ENCODE peak calls at places on chromosome 4, in seven cellular contexts. One of them, this sample, is unnamed. For H3K4me1, the result is how much of the 10 kb centered on the place peaks cover.

GRCh38 chr4:1055721-1056590 is 44.5 kb downstream of the FGFRL1 start:
- DNase-seq in GM23338: peak
- DNase-seq in body of pancreas: no peak
- DNase-seq in aorta: peak
- DNase-seq in fibroblast of lung: peak
- DNase-seq in adipocyte: no peak
- DNase-seq in small intestine: peak
- DNase-seq in this sample: no peak

GRCh38 chr4:71558248-71558647 is 219.4 kb downstream of the SLC4A4 start:
- DNase-seq in aorta: no peak
- DNase-seq in body of pancreas: no peak
- DNase-seq in GM23338: no peak
- DNase-seq in small intestine: no peak
- DNase-seq in adipocyte: no peak
- DNase-seq in fibroblast of lung: peak
- DNase-seq in this sample: no peak

GRCh38 chr4:153243464-153243863 is 39.2 kb downstream of the TRIM2 start:
- DNase-seq in adipocyte: no peak
- DNase-seq in small intestine: peak
- DNase-seq in GM23338: no peak
- DNase-seq in fibroblast of lung: no peak
- DNase-seq in body of pancreas: no peak
- DNase-seq in aorta: no peak
- DNase-seq in this sample: no peak

GRCh38 chr4:26785766-26786165 is 74.9 kb upstream of the STIM2 start:
- DNase-seq in fibroblast of lung: no peak
- DNase-seq in body of pancreas: no peak
- DNase-seq in aorta: no peak
- DNase-seq in small intestine: no peak
- DNase-seq in GM23338: no peak
- DNase-seq in adipocyte: no peak
- DNase-seq in this sample: no peak

GRCh38 chr4:76831475-76832390 is 66.2 kb downstream of the SOWAHB start:
- DNase-seq in adipocyte: no peak
- DNase-seq in small intestine: peak
- DNase-seq in aorta: no peak
- DNase-seq in fibroblast of lung: no peak
- DNase-seq in body of pancreas: no peak
- DNase-seq in GM23338: no peak
- DNase-seq in this sample: no peak

GRCh38 chr4:120163895-120164294 is 97.2 kb upstream of the MAD2L1 start:
- DNase-seq in aorta: no peak
- DNase-seq in body of pancreas: no peak
- DNase-seq in adipocyte: no peak
- DNase-seq in GM23338: no peak
- DNase-seq in fibroblast of lung: no peak
- DNase-seq in small intestine: no peak
- DNase-seq in this sample: no peak

GRCh38 chr4:136992032-136992431 is 540.3 kb downstream of the PCDH18 start:
- DNase-seq in fibroblast of lung: no peak
- DNase-seq in GM23338: peak
- DNase-seq in adipocyte: no peak
- DNase-seq in small intestine: no peak
- DNase-seq in body of pancreas: no peak
- DNase-seq in aorta: no peak
- DNase-seq in this sample: no peak

GRCh38 chr4:110335399-110335798 is 137.0 kb upstream of the ELOVL6 start:
- DNase-seq in small intestine: no peak
- DNase-seq in adipocyte: no peak
- DNase-seq in aorta: no peak
- DNase-seq in GM23338: no peak
- DNase-seq in fibroblast of lung: no peak
- DNase-seq in body of pancreas: no peak
- DNase-seq in this sample: peak

GRCh38 chr4:166019441-166019840 is 146.4 kb downstream of the TLL1 start:
- DNase-seq in fibroblast of lung: no peak
- DNase-seq in GM23338: no peak
- DNase-seq in body of pancreas: no peak
- DNase-seq in aorta: no peak
- DNase-seq in small intestine: peak
- DNase-seq in adipocyte: no peak
- DNase-seq in this sample: no peak

GRCh38 chr4:6986781-6987565 is 56.2 kb upstream of the TADA2B start:
- DNase-seq in small intestine: peak
- DNase-seq in body of pancreas: peak
- DNase-seq in GM23338: peak
- DNase-seq in aorta: peak
- DNase-seq in fibroblast of lung: peak
- DNase-seq in adipocyte: peak
- DNase-seq in this sample: peak
- H3K4me1 ChIP-seq in small intestine: under half
- H3K4me1 ChIP-seq in body of pancreas: half or more
- H3K4me1 ChIP-seq in GM23338: under half
- H3K4me1 ChIP-seq in aorta: under half
- H3K4me1 ChIP-seq in fibroblast of lung: under half
- H3K4me1 ChIP-seq in adipocyte: under half
- H3K4me1 ChIP-seq in this sample: under half

GRCh38 chr4:74653331-74654229 is 140.7 kb downstream of the BTC start:
- DNase-seq in aorta: no peak
- DNase-seq in GM23338: no peak
- DNase-seq in body of pancreas: no peak
- DNase-seq in small intestine: no peak
- DNase-seq in fibroblast of lung: no peak
- DNase-seq in adipocyte: no peak
- DNase-seq in this sample: peak
- H3K4me1 ChIP-seq in aorta: under half
- H3K4me1 ChIP-seq in GM23338: under half
- H3K4me1 ChIP-seq in body of pancreas: under half
- H3K4me1 ChIP-seq in small intestine: under half
- H3K4me1 ChIP-seq in fibroblast of lung: under half
- H3K4me1 ChIP-seq in adipocyte: under half
- H3K4me1 ChIP-seq in this sample: under half

DNA sequence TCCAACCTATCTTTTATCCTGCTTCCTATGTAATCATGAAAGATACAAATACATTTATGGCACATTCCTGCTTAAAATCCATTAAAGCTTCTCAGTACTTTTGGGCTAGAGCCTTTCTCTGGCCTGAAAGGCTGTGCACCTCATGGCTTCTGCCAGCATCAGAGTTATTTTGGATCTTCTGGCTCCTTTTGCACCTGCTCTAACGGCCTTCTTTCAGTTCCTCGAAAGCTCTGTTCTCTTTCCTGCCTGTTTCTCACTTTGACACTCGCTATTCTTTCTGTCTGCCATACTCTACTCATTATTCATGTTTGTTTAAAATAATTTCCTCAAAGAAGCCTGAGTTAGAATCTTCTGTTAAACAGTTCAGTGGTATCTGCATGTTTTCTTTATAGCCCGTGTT is 86.0 kb downstream of the LRP2BP start:
- DNase-seq in GM23338: no peak
- DNase-seq in small intestine: no peak
- DNase-seq in fibroblast of lung: no peak
- DNase-seq in aorta: no peak
- DNase-seq in body of pancreas: no peak
- DNase-seq in adipocyte: no peak
- DNase-seq in this sample: no peak
- H3K4me1 ChIP-seq in GM23338: under half
- H3K4me1 ChIP-seq in small intestine: under half
- H3K4me1 ChIP-seq in fibroblast of lung: under half
- H3K4me1 ChIP-seq in aorta: under half
- H3K4me1 ChIP-seq in body of pancreas: under half
- H3K4me1 ChIP-seq in adipocyte: under half
- H3K4me1 ChIP-seq in this sample: under half

DNA sequence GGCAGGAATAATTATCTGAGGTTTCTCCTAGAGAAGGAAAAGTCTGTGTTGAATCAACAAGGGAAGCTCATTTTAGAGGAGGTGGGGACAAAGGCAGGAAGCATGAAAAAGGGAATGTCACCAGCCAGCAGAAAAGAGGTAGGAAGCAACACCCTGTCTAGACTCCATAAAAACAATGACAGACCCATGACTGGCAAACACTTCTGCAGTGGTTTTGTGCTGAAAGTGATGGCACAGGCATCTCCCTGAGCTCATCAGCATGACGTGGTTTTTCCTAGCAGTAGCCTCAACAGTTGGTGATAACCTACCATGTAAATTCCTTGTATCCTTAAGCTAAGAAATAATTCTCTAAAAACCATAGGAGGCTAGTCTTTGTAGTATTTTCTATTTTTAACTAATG is 110.7 kb upstream of the GALNT7 start:
- DNase-seq in small intestine: no peak
- DNase-seq in GM23338: no peak
- DNase-seq in adipocyte: no peak
- DNase-seq in body of pancreas: no peak
- DNase-seq in aorta: no peak
- DNase-seq in fibroblast of lung: peak
- DNase-seq in this sample: no peak
- H3K4me1 ChIP-seq in small intestine: under half
- H3K4me1 ChIP-seq in GM23338: under half
- H3K4me1 ChIP-seq in adipocyte: under half
- H3K4me1 ChIP-seq in body of pancreas: under half
- H3K4me1 ChIP-seq in aorta: under half
- H3K4me1 ChIP-seq in fibroblast of lung: under half
- H3K4me1 ChIP-seq in this sample: under half

GRCh38 chr4:38856046-38856445 is 571 bp downstream of the TLR6 start:
- DNase-seq in aorta: no peak
- DNase-seq in adipocyte: no peak
- DNase-seq in body of pancreas: no peak
- DNase-seq in small intestine: no peak
- DNase-seq in fibroblast of lung: no peak
- DNase-seq in GM23338: no peak
- DNase-seq in this sample: no peak

GRCh38 chr4:38856524-38857337 is at the start of gene TLR6:
- DNase-seq in fibroblast of lung: peak
- DNase-seq in body of pancreas: peak
- DNase-seq in GM23338: peak
- DNase-seq in small intestine: peak
- DNase-seq in adipocyte: peak
- DNase-seq in aorta: no peak
- DNase-seq in this sample: peak

GRCh38 chr4:38859501-38859900 is 2.9 kb upstream of the TLR6 start:
- DNase-seq in GM23338: no peak
- DNase-seq in adipocyte: no peak
- DNase-seq in aorta: no peak
- DNase-seq in fibroblast of lung: no peak
- DNase-seq in body of pancreas: no peak
- DNase-seq in small intestine: no peak
- DNase-seq in this sample: no peak

GRCh38 chr4:38857354-38858096 is 908 bp upstream of the TLR6 start:
- DNase-seq in adipocyte: peak
- DNase-seq in GM23338: no peak
- DNase-seq in body of pancreas: no peak
- DNase-seq in aorta: no peak
- DNase-seq in fibroblast of lung: peak
- DNase-seq in small intestine: peak
- DNase-seq in this sample: peak

DNA sequence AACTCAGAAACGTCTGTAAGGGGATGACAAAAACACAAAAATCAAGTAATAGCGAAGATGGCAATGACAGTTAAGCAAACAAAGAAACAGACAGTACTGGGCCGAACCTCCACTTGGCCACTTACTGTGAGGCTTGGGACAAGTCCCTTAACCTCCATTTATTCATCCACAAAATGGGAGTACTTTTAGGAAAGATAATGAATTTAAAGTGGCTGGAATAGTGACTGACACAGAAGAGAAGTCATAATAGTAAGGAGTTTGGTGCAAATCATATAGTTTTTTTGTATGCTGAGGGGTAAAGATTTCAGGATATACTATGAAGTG is 1.4 kb upstream of the TLR6 start:
- DNase-seq in GM23338: no peak
- DNase-seq in body of pancreas: no peak
- DNase-seq in aorta: no peak
- DNase-seq in fibroblast of lung: no peak
- DNase-seq in small intestine: no peak
- DNase-seq in adipocyte: no peak
- DNase-seq in this sample: no peak
- H3K4me1 ChIP-seq in GM23338: under half
- H3K4me1 ChIP-seq in body of pancreas: under half
- H3K4me1 ChIP-seq in aorta: under half
- H3K4me1 ChIP-seq in fibroblast of lung: under half
- H3K4me1 ChIP-seq in small intestine: under half
- H3K4me1 ChIP-seq in adipocyte: under half
- H3K4me1 ChIP-seq in this sample: under half

GRCh38 chr4:48047421-48047844 is 30.9 kb downstream of the NIPAL1 start:
- DNase-seq in small intestine: peak
- DNase-seq in body of pancreas: no peak
- DNase-seq in GM23338: no peak
- DNase-seq in adipocyte: no peak
- DNase-seq in fibroblast of lung: no peak
- DNase-seq in aorta: no peak
- DNase-seq in this sample: no peak
- H3K4me1 ChIP-seq in small intestine: under half
- H3K4me1 ChIP-seq in body of pancreas: under half
- H3K4me1 ChIP-seq in GM23338: under half
- H3K4me1 ChIP-seq in adipocyte: under half
- H3K4me1 ChIP-seq in fibroblast of lung: under half
- H3K4me1 ChIP-seq in aorta: under half
- H3K4me1 ChIP-seq in this sample: under half

DNA sequence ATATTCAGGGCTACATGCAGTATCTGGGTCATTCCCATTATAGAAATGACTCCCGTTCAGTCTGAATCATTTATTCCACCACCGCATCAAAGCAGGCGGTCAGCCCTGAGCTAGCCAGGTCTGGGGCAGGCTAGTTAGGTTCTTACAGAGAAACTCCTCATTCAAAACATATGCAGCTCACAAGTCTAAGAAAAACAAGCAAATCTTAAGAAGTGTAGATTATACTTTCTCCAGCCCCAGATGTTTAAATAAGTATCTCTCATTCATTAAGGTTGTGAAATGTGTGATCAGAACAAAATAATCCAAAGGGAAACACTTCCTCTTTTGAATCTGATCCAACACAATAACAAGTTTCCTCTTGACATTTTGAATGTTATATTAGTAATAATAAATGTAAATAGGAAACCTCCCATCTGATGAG is 441.9 kb downstream of the INPP4B start:
- DNase-seq in aorta: peak
- DNase-seq in fibroblast of lung: peak
- DNase-seq in body of pancreas: no peak
- DNase-seq in small intestine: no peak
- DNase-seq in adipocyte: peak
- DNase-seq in GM23338: no peak
- DNase-seq in this sample: no peak
- H3K4me1 ChIP-seq in aorta: under half
- H3K4me1 ChIP-seq in fibroblast of lung: under half
- H3K4me1 ChIP-seq in body of pancreas: under half
- H3K4me1 ChIP-seq in small intestine: under half
- H3K4me1 ChIP-seq in adipocyte: half or more
- H3K4me1 ChIP-seq in GM23338: half or more
- H3K4me1 ChIP-seq in this sample: under half

This sample was measured in trophoblast cell.